ENCODE peak calls at places on chromosomes 4 and X, in five cellular contexts. R is fibroblast of villous mesenchyme, D is heart left ventricle, T is left ventricle myocardium inferior, Q is prostate gland. U is an unnamed sample.

GRCh38 chr4:54384563-54384962 is 155.5 kb downstream of the PDGFRA start:
- DNase-seq in Q (no peak), R (peak; percentile 24), D (no peak), T (peak; percentile 18), U (peak; percentile 66)

GRCh38 chr4:38021751-38022150 is 61.6 kb downstream of the PTTG2 start:
- DNase-seq in R (no peak), T (no peak), D (no peak), Q (no peak), U (no peak)

GRCh38 chr4:8818063-8818881 is 53.4 kb downstream of the HMX1 start:
- DNase-seq in D (peak; percentile 7), T (no peak), R (no peak), Q (no peak), U (no peak)

GRCh38 chrX:39805825-39806224 is 291.9 kb downstream of the BCOR start:
- DNase-seq in Q (no peak), T (no peak), R (no peak), D (no peak), U (no peak)

GRCh38 chr4:73133784-73134183 is 64.3 kb upstream of the COX18 start:
- DNase-seq in T (no peak), R (no peak), D (no peak), Q (no peak), U (no peak)

GRCh38 chr4:76306882-76307669 is 543 bp downstream of the STBD1 start:
- DNase-seq in Q (peak; percentile 66), R (peak; percentile 51), D (peak; percentile 63), T (peak; percentile 69), U (peak; percentile 57)

GRCh38 chrX:48966796-48967579 is 4.7 kb downstream of the KCND1 start:
- DNase-seq in Q (no peak), T (no peak), R (peak; percentile 40), D (no peak), U (peak; percentile 53)

GRCh38 chrX:46758163-46758955 is 559 bp downstream of the SLC9A7 start:
- DNase-seq in D (no peak), R (peak; percentile 3), Q (peak; percentile 15), T (no peak), U (peak; percentile 16)

GRCh38 chr4:128711361-128711760 is 98.1 kb upstream of the JADE1 start:
- DNase-seq in R (peak; percentile 75), T (no peak), D (no peak), Q (no peak), U (no peak)

GRCh38 chr4:1763550-1764080 is 29.5 kb upstream of the FGFR3 start:
- DNase-seq in Q (no peak), D (no peak), R (peak; percentile 56), T (no peak), U (peak; percentile 48)
- TF ChIP-seq CTCF in Q (no peak), D (peak; percentile 46), R (no peak), T (peak; percentile 39), U (peak; percentile 22)

DNA sequence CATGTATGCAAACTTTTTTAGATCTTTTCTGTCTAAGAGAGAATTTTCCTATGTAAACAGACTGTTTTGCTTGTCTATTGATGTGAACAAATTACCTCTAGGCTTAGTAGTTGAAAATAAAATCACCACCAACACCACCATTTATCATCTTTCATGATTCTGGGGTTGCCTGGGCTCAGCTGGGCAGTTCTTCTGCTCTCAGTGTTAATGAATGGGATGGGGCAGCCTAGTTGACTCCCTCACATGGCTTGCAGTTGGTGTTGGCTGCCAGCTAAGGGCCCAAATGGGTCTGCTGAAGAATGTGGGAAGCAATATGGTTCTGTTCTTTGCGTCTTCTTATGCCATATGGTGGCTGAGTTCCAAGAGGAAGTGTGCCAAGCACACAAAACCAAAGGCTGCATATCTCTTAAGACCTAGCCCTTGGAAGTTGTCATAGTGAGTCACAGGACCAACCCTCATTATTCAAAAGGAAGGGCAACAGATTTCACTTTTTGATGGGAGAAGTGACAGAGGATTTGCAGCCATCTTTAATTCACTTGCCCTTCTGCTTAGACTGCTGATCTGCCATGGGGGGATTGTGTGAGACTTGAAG is 17.9 kb downstream of the REELD1 start:
- DNase-seq in T (no peak), Q (no peak), D (no peak), R (no peak), U (no peak)
- H3K4me3 ChIP-seq in T (no peak overlapping the region), Q (no peak overlapping the region), D (no peak overlapping the region), R (no peak overlapping the region), U (no peak overlapping the region)

GRCh38 chr4:188624370-188624769 is 485.1 kb downstream of the TRIML1 start:
- DNase-seq in D (no peak), R (no peak), T (no peak), Q (no peak), U (no peak)
- TF ChIP-seq CTCF in D (no peak), R (no peak), T (no peak), Q (no peak), U (no peak)

GRCh38 chr4:151324449-151325319 is 721 bp downstream of the SH3D19 start:
- DNase-seq in R (peak; percentile 27), D (peak; percentile 53), Q (peak; percentile 40), T (peak; percentile 29), U (peak; percentile 26)

GRCh38 chr4:151329217-151330007 is 4.0 kb upstream of the SH3D19 start:
- DNase-seq in R (no peak), T (no peak), Q (no peak), D (no peak), U (peak; percentile 17)

GRCh38 chr4:151324124-151324448 is 1.3 kb downstream of the SH3D19 start:
- DNase-seq in D (no peak), T (no peak), R (no peak), Q (no peak), U (no peak)

GRCh38 chr4:151322565-151322964 is 2.8 kb downstream of the SH3D19 start:
- DNase-seq in T (no peak), Q (peak; percentile 25), D (no peak), R (peak; percentile 37), U (peak; percentile 7)

GRCh38 chr4:151325320-151326246 is at the start of gene SH3D19:
- DNase-seq in Q (peak; percentile 58), T (peak; percentile 76), D (peak; percentile 79), R (peak; percentile 45), U (peak; percentile 59)
- H3K4me3 ChIP-seq in Q (peak within 1 kb of the TSS; percentile 67), T (peak within 1 kb of the TSS; percentile 77), D (peak within 1 kb of the TSS; percentile 68), R (peak within 1 kb of the TSS; percentile 68), U (peak within 1 kb of the TSS; percentile 73)

DNA sequence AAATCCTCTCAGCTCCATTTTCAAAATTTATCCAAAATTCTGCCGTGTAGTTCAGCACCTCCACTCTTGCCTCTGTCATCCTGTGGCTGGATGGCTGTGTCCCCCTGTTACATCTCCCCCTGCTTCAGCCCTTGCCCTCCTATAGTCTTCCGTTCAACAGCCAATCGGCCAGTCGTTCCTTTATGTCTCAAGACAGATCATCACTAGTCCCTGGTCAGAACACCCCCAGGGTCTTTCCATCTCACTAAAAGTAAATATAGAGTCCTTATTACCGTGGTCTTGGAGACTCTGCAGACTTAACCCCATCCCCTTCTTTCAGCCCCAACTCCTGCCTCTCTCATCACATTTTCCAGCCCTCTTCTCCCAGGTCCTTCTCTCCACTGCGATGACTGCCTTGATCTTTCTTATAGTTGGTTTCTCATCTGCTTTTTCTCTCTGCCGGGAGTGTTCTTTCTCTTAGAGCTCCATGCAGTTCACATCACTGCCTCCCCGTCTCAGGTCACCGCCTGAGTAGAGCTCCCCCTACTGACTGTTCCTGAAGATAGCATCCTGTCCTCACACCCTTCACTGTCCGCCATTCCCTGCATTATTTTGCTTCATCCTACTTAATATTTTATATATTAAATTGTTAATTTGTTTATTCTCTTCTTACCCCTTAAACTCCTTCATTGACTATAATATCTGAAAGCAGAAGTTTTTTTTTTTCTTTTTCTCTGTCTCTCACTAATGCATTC is 736.9 kb upstream of the MAGEB2 start:
- DNase-seq in Q (no peak), T (no peak), R (peak; percentile 34), D (no peak), U (peak; percentile 24)
- TF ChIP-seq CTCF in Q (no peak), T (peak; percentile 51), R (peak; percentile 67), D (peak; percentile 47), U (peak; percentile 64)

GRCh38 chr4:5773271-5773555 is 62.2 kb downstream of the EVC start:
- DNase-seq in R (peak; percentile 24), D (no peak), T (no peak), Q (no peak), U (peak; percentile 77)
- H3K4me3 ChIP-seq in R (no peak overlapping the region), D (no peak overlapping the region), T (no peak overlapping the region), Q (no peak overlapping the region), U (no peak overlapping the region)

GRCh38 chrX:15977644-15978043 is 123.0 kb upstream of the AP1S2 start:
- DNase-seq in D (no peak), T (no peak), R (no peak), Q (no peak), U (no peak)
- TF ChIP-seq CTCF in D (no peak), T (no peak), R (no peak), Q (no peak), U (no peak)

GRCh38 chrX:21373001-21373400 is 1.2 kb upstream of the CNKSR2 start:
- DNase-seq in D (no peak), T (no peak), R (no peak), Q (no peak), U (no peak)
- H3K4me3 ChIP-seq in D (no peak overlapping the region), T (no peak overlapping the region), R (no peak overlapping the region), Q (no peak overlapping the region), U (no peak overlapping the region)

U was measured in AG10803.